ENCODE peak calls at places on chromosomes 11 and 22, in ten cellular contexts. F, O, V, N, X, D, A, K, U and H are unnamed samples.

GRCh38 chr11:75474878-75475766 is 42.1 kb upstream of the KLHL35 start:
- DNase-seq in K (peak), N (no peak), O (peak), A (peak), F (peak), D (no peak), V (no peak), X (peak), U (peak), H (no peak)

GRCh38 chr22:33299245-33299956 is 241.2 kb upstream of the SYN3 start:
- DNase-seq in N (no peak), U (no peak), K (no peak), X (no peak), O (no peak), D (no peak), F (no peak), A (peak), V (no peak), H (no peak)

GRCh38 chr11:116696381-116696941 is 76.3 kb downstream of the BUD13 start:
- DNase-seq in X (no peak), N (no peak), O (peak), D (no peak), A (no peak), U (no peak), K (no peak), V (no peak), F (no peak), H (no peak)

GRCh38 chr11:123509737-123510578 is 79.9 kb downstream of the GRAMD1B start:
- DNase-seq in V (peak), K (no peak), N (no peak), X (no peak), U (peak), D (no peak), A (no peak), F (no peak), O (peak), H (peak)

GRCh38 chr11:128467610-128468041 is 119.7 kb downstream of the ETS1 start:
- DNase-seq in X (no peak), U (no peak), N (no peak), A (no peak), V (no peak), K (no peak), D (peak), O (peak), F (peak), H (no peak)

GRCh38 chr11:66291303-66291705 is 390 bp upstream of the TMEM151A start:
- DNase-seq in K (no peak), U (no peak), X (no peak), O (no peak), F (no peak), D (no peak), A (no peak), V (no peak), N (no peak), H (no peak)

GRCh38 chr11:100991541-100991940 is 138.1 kb downstream of the PGR start:
- DNase-seq in U (no peak), X (no peak), A (no peak), D (no peak), O (peak), F (no peak), K (no peak), V (no peak), N (no peak), H (no peak)

GRCh38 chr11:68569357-68569756 is 108.8 kb downstream of the PPP6R3 start:
- DNase-seq in X (no peak), K (no peak), A (no peak), O (peak), U (no peak), V (no peak), F (no peak), D (no peak), N (no peak), H (no peak)

GRCh38 chr22:17268501-17269223 is 49.4 kb upstream of the ADA2 start:
- DNase-seq in N (no peak), K (no peak), V (no peak), X (no peak), F (no peak), O (no peak), D (no peak), U (peak), A (no peak), H (no peak)

GRCh38 chr11:12120031-12121008 is 9.9 kb downstream of the MICAL2 start:
- DNase-seq in U (no peak), K (no peak), F (no peak), D (no peak), O (no peak), A (peak), V (no peak), X (no peak), N (no peak), H (no peak)

GRCh38 chr22:24407278-24407665 is 20.1 kb upstream of the ADORA2A start:
- DNase-seq in U (peak), D (no peak), V (no peak), A (no peak), O (no peak), K (no peak), N (no peak), X (no peak), F (no peak), H (peak)